ENCODE peak calls at places on chromosomes 11 and 22, in five cellular contexts. N is A549, T is K562, B is H1, D is HepG2. O is an unnamed sample.

GRCh38 chr22:26681395-26681821 is 24.0 kb downstream of the MIAT start:
- DNase-seq in B (no peak), D (no peak), T (no peak), N (no peak), O (peak)

GRCh38 chr11:121071456-121072236 is 29.4 kb upstream of the TECTA start:
- DNase-seq in N (no peak), B (peak), T (peak), D (peak), O (no peak)

GRCh38 chr11:12430912-12431311 is 53.5 kb downstream of the PARVA start:
- DNase-seq in B (no peak), N (peak), T (no peak), D (peak), O (peak)

GRCh38 chr22:32556150-32556549 is 81.5 kb downstream of the FBXO7 start:
- DNase-seq in T (no peak), N (no peak), D (no peak), B (no peak), O (no peak)

GRCh38 chr11:124817036-124817435 is 16.8 kb upstream of the MSANTD2 start:
- DNase-seq in T (no peak), N (no peak), D (no peak), B (no peak), O (no peak)

GRCh38 chr11:45209904-45210699 is 63.7 kb downstream of the PRDM11 start:
- DNase-seq in D (no peak), B (no peak), T (no peak), N (no peak), O (peak)

GRCh38 chr11:100676901-100677300 is 10.2 kb upstream of the ARHGAP42 start:
- DNase-seq in B (peak), T (no peak), N (no peak), D (peak), O (peak)

GRCh38 chr11:120413480-120413879 is 77.3 kb downstream of the ARHGEF12 start:
- DNase-seq in N (no peak), D (no peak), T (no peak), B (no peak), O (peak)

GRCh38 chr11:14380947-14381555 is 22.1 kb upstream of the RRAS2 start:
- DNase-seq in D (peak), N (peak), B (no peak), T (no peak), O (peak)

GRCh38 chr11:17593466-17594245 is 46.6 kb downstream of the OTOG start:
- DNase-seq in D (no peak), T (no peak), B (no peak), N (no peak), O (no peak)

GRCh38 chr11:61974766-61975631 is 7.6 kb upstream of the FTH1 start:
- DNase-seq in B (no peak), D (peak), N (no peak), T (no peak), O (no peak)

GRCh38 chr11:74615988-74616387 is 23.6 kb downstream of the POLD3 start:
- DNase-seq in B (no peak), D (no peak), N (no peak), T (no peak), O (peak)

GRCh38 chr11:78079232-78080083 is at the start of gene NDUFC2:
- DNase-seq in N (peak), B (peak), D (peak), T (peak), O (peak)

GRCh38 chr11:3104051-3104714 is 47.0 kb upstream of the CARS1 start:
- DNase-seq in D (no peak), B (no peak), T (no peak), N (no peak), O (no peak)

GRCh38 chr11:9280655-9281301 is 15.6 kb upstream of the DENND5A start:
- DNase-seq in T (no peak), D (no peak), N (no peak), B (no peak), O (peak)

GRCh38 chr11:69906453-69906907 is 87.3 kb upstream of the FGF3 start:
- DNase-seq in N (no peak), B (no peak), D (no peak), T (no peak), O (peak)

GRCh38 chr11:3977078-3977477 is 117.5 kb upstream of the RRM1 start:
- DNase-seq in D (no peak), B (no peak), T (peak), N (no peak), O (no peak)

GRCh38 chr11:126426820-126427749 is 71.6 kb downstream of the ST3GAL4 start:
- DNase-seq in N (no peak), D (no peak), T (no peak), B (no peak), O (no peak)

GRCh38 chr11:33697997-33698396 is 2.6 kb downstream of the C11orf91 start:
- DNase-seq in B (no peak), N (no peak), D (no peak), T (no peak), O (no peak)

GRCh38 chr11:64477675-64478074 is 113.3 kb upstream of the SLC22A12 start:
- DNase-seq in D (no peak), N (no peak), T (no peak), B (no peak), O (no peak)

GRCh38 chr11:9461760-9462134 is 935 bp downstream of the ZNF143 start:
- DNase-seq in T (no peak), N (peak), D (peak), B (no peak), O (peak)

GRCh38 chr11:58927393-58928081 is 11.8 kb upstream of the GLYATL1 start:
- DNase-seq in T (peak), D (peak), B (peak), N (no peak), O (peak)

GRCh38 chr11:65976216-65977176 is 15.0 kb downstream of the SART1 start:
- DNase-seq in B (no peak), D (no peak), T (no peak), N (no peak), O (no peak)

GRCh38 chr11:66317322-66317765 is 500 bp upstream of the CD248 start:
- DNase-seq in B (no peak), T (no peak), D (peak), N (no peak), O (peak)

GRCh38 chr11:75289919-75290318 is 49.3 kb downstream of the TPBGL start:
- DNase-seq in T (no peak), D (no peak), B (no peak), N (no peak), O (no peak)

GRCh38 chr11:105884436-105884835 is 137.6 kb downstream of the MSANTD4 start:
- DNase-seq in N (no peak), D (no peak), B (no peak), T (no peak), O (no peak)

GRCh38 chr11:71269603-71270511 is 17.5 kb upstream of the SHANK2 start:
- DNase-seq in N (no peak), T (no peak), D (no peak), B (no peak), O (no peak)

GRCh38 chr11:69696749-69697488 is 6.9 kb downstream of the FGF19 start:
- DNase-seq in B (no peak), N (no peak), D (no peak), T (no peak), O (no peak)

GRCh38 chr11:106152824-106153223 is 75.4 kb downstream of the AASDHPPT start:
- DNase-seq in D (no peak), B (no peak), T (no peak), N (no peak), O (peak)

GRCh38 chr22:42344391-42344861 is 74.0 kb upstream of the TCF20 start:
- DNase-seq in T (no peak), N (no peak), D (no peak), B (no peak), O (no peak)

GRCh38 chr11:105588001-105588400 is 21.9 kb upstream of the GRIA4 start:
- DNase-seq in D (no peak), B (no peak), T (no peak), N (no peak), O (peak)

GRCh38 chr11:94820480-94820879 is 52.3 kb downstream of the AMOTL1 start:
- DNase-seq in B (no peak), D (no peak), N (no peak), T (no peak), O (no peak)

GRCh38 chr11:58629857-58630256 is 7.4 kb downstream of the CNTF start:
- DNase-seq in N (peak), T (peak), D (peak), B (no peak), O (peak)

GRCh38 chr22:31272522-31273446 is 19.5 kb downstream of the PIK3IP1 start:
- DNase-seq in T (peak), B (no peak), N (peak), D (peak), O (peak)

GRCh38 chr11:75554258-75555022 is 7.6 kb upstream of the SERPINH1 start:
- DNase-seq in B (no peak), T (peak), D (peak), N (no peak), O (peak)

DNA sequence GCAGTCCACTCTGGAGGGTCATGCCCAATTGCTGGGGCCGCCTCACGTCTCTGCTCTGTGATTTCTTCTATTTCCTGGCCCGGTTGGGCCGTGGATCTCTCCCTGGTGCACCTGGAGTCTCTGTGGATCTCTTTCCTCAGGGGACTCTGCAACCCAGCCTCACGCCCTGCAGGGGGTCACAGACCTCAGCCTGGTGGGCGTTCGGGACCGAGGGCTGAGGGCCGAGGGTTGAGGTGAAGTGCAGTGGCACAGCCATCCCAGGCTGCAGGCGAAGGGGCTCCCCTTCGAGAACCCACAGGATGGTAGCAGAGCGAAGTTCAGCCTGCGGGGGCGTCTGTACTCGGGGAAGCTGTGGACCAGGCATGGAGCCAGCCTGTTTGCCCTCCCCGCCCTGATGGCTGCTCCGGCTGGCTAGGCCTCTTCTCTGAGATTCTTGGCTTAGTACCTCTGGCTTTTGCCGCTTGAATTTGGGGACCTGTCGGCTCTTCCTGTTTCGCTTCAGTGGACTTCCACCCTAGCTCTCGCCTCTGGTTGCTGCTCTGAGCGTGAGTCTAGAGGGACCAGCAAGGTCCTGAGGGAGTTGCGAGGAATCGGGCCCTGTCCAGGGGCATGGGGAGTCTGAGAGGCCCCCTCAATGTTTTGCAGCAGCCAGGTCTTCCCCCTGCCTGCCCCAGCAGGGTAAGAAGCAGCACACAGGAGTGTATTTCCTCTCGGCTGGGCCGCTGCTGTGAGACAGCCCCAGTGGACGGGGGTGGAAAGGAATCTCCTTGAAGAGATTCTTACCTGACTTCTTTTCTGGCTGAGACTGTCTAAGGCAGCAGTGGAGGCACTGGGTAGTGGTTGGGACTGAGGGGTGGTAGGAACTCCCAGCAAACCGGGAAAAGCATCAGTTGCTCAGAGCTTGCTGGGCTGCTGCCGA is 140.8 kb downstream of the TBC1D22A start:
- DNase-seq in D (no peak), T (no peak), B (no peak), N (no peak), O (no peak)
- TF ChIP-seq USF2 in D (no peak), T (no peak), B (no peak), N (no peak), O (no peak)

GRCh38 chr11:46390331-46391171 is 1.0 kb downstream of the CHRM4 start:
- DNase-seq in B (no peak), D (no peak), N (no peak), T (peak), O (no peak)

GRCh38 chr11:46391186-46391577 is 394 bp downstream of the CHRM4 start:
- DNase-seq in D (no peak), N (no peak), B (no peak), T (no peak), O (no peak)

GRCh38 chr11:46393231-46393616 is 1.6 kb upstream of the CHRM4 start:
- DNase-seq in T (no peak), B (no peak), N (no peak), D (no peak), O (no peak)

GRCh38 chr11:46392421-46393230 is 1.1 kb upstream of the CHRM4 start:
- DNase-seq in D (peak), T (peak), N (peak), B (no peak), O (peak)

GRCh38 chr11:46391578-46392420 is at the start of gene CHRM4:
- DNase-seq in N (peak), T (peak), D (peak), B (no peak), O (peak)
- TF ChIP-seq MAFK in N (no peak), T (no peak), D (no peak), B (no peak), O (no peak)

GRCh38 chr11:88626216-88626615 is 288.7 kb upstream of the CTSC start:
- DNase-seq in T (no peak), D (no peak), N (no peak), B (no peak), O (peak)

GRCh38 chr11:88618716-88619462 is 281.4 kb upstream of the CTSC start:
- DNase-seq in B (no peak), D (no peak), N (no peak), T (no peak), O (no peak)

GRCh38 chr11:88629496-88629895 is 292.0 kb upstream of the CTSC start:
- DNase-seq in B (no peak), D (no peak), N (no peak), T (no peak), O (peak)

GRCh38 chr11:88623536-88623935 is 286.0 kb upstream of the CTSC start:
- DNase-seq in B (no peak), D (no peak), N (no peak), T (no peak), O (peak)
- TF ChIP-seq USF2 in B (no peak), D (no peak), N (no peak), T (no peak), O (no peak)

GRCh38 chr11:821513-822371 is 3.0 kb downstream of the PNPLA2 start:
- DNase-seq in D (no peak), T (no peak), N (no peak), B (no peak), O (no peak)
- TF ChIP-seq MAFK in D (no peak), T (no peak), N (no peak), B (no peak), O (no peak)

GRCh38 chr22:44678980-44679647 is 22.9 kb upstream of the PRR5 start:
- DNase-seq in T (no peak), D (no peak), B (no peak), N (no peak), O (no peak)

GRCh38 chr22:44677299-44678244 is 24.4 kb upstream of the PRR5 start:
- DNase-seq in B (no peak), D (no peak), T (no peak), N (no peak), O (no peak)

GRCh38 chr22:44673406-44673805 is 28.6 kb upstream of the PRR5 start:
- DNase-seq in D (no peak), N (no peak), B (no peak), T (no peak), O (no peak)

GRCh38 chr22:44678245-44678979 is 23.6 kb upstream of the PRR5 start:
- DNase-seq in N (no peak), B (no peak), T (no peak), D (no peak), O (no peak)

GRCh38 chr22:44676441-44677298 is 25.3 kb upstream of the PRR5 start:
- DNase-seq in B (no peak), D (peak), N (peak), T (peak), O (peak)
- TF ChIP-seq USF2 in B (no peak), D (no peak), N (no peak), T (no peak), O (no peak)

GRCh38 chr22:38865201-38866023 is 6.6 kb downstream of the CBX6 start:
- DNase-seq in B (no peak), N (no peak), D (no peak), T (no peak), O (no peak)
- TF ChIP-seq MAFK in B (no peak), N (no peak), D (no peak), T (no peak), O (no peak)

DNA sequence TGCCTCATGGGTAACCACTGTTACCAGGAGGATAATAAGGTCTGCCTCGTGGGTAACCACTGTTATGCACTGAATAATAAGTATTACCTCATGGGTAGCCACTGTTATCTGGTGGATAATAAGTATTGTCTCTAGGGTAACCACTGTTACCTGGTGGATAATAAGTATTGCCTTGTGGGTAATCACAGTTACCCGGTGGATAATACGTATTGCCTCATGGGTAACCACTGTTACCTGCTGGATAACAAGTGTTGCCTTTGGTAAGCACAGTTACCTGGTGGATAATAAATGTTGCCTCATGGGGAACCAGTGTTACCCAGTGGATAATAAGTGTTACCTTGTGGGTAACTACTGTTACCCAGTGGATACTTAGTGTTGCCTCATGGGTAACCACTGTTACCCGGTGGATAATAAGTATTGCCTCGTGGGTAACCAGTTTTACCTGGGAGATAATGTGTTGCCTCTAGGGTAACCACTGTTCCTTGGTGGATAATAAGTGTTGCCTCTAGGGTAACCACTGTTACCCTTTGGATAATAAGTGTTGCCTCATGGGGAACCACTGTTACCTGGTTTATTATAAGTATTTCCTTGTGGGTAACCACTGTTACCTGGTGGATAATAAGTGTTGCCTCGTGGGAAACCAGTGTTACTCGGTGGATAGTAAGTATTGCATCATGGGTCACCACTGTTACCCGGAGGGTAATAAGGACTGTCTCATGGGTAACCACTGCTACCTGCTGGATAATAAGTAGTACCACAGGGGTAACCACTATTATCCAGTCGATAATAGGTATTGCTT is 10.6 kb upstream of the NXPE4 start:
- DNase-seq in B (no peak), D (no peak), T (no peak), N (no peak), O (peak)
- TF ChIP-seq USF2 in B (no peak), D (no peak), T (no peak), N (no peak), O (no peak)

O was measured in IMR-90.